ENCODE peak calls at places on chromosomes 11 and 22, in seven cellular contexts. R is stomach, C is A549, J is GM12891, P is gastrocnemius medialis, A is endothelial cell of umbilical vein, X is adrenal gland. S is an unnamed sample.

GRCh38 chr11:120682866-120683265 is 171.3 kb downstream of the GRIK4 start:
- DNase-seq in J (no peak), C (no peak), P (no peak), A (no peak), R (no peak), X (no peak), S (no peak)

GRCh38 chr11:123742778-123743177 is 1.3 kb upstream of the ZNF202 start:
- DNase-seq in C (no peak), X (no peak), P (no peak), R (no peak), A (no peak), J (no peak), S (no peak)

GRCh38 chr11:112352907-112353306 is 92.2 kb upstream of the PLET1 start:
- DNase-seq in X (no peak), J (no peak), C (no peak), P (no peak), A (no peak), R (no peak), S (no peak)

GRCh38 chr11:1086171-1087102 is 11.8 kb downstream of the MUC2 start:
- DNase-seq in J (no peak), C (no peak), A (no peak), X (no peak), P (no peak), R (peak; percentile 35), S (no peak)

GRCh38 chr11:15603208-15603607 is 488.5 kb downstream of the INSC start:
- DNase-seq in X (no peak), C (no peak), J (no peak), R (no peak), P (peak; percentile 13), A (no peak), S (no peak)

GRCh38 chr11:67490727-67491065 is 7.9 kb downstream of the AIP start:
- DNase-seq in A (no peak), X (no peak), P (no peak), C (no peak), R (no peak), J (peak; percentile 9), S (no peak)

GRCh38 chr11:44047931-44048431 is at the start of gene ACCSL:
- DNase-seq in A (no peak), J (no peak), R (no peak), X (no peak), P (no peak), C (no peak), S (no peak)

GRCh38 chr11:95693298-95693697 is 96.3 kb downstream of the FAM76B start:
- DNase-seq in P (no peak), C (no peak), J (no peak), X (no peak), R (no peak), A (no peak), S (no peak)

GRCh38 chr11:130771708-130772107 is 144.6 kb downstream of the SNX19 start:
- DNase-seq in A (no peak), J (no peak), X (no peak), R (no peak), C (no peak), P (peak; percentile 34), S (no peak)

GRCh38 chr11:128695539-128696221 is 1.8 kb downstream of the FLI1 start:
- DNase-seq in C (no peak), R (no peak), A (no peak), P (no peak), J (no peak), X (peak; percentile 66), S (no peak)

GRCh38 chr11:32430586-32431357 is 4.6 kb downstream of the WT1 start:
- DNase-seq in R (no peak), P (no peak), C (no peak), A (no peak), X (no peak), J (no peak), S (no peak)

GRCh38 chr11:34332524-34332923 is 25.3 kb downstream of the ABTB2 start:
- DNase-seq in A (no peak), R (no peak), X (no peak), J (no peak), C (no peak), P (no peak), S (no peak)

GRCh38 chr11:27839226-27839913 is 139.1 kb upstream of the BDNF start:
- DNase-seq in P (no peak), X (no peak), A (peak; percentile 29), C (peak; percentile 21), R (no peak), J (no peak), S (no peak)

GRCh38 chr11:110716361-110716760 is 4.1 kb upstream of the ARHGAP20 start:
- DNase-seq in J (no peak), C (no peak), X (no peak), A (no peak), R (no peak), P (no peak), S (no peak)

DNA sequence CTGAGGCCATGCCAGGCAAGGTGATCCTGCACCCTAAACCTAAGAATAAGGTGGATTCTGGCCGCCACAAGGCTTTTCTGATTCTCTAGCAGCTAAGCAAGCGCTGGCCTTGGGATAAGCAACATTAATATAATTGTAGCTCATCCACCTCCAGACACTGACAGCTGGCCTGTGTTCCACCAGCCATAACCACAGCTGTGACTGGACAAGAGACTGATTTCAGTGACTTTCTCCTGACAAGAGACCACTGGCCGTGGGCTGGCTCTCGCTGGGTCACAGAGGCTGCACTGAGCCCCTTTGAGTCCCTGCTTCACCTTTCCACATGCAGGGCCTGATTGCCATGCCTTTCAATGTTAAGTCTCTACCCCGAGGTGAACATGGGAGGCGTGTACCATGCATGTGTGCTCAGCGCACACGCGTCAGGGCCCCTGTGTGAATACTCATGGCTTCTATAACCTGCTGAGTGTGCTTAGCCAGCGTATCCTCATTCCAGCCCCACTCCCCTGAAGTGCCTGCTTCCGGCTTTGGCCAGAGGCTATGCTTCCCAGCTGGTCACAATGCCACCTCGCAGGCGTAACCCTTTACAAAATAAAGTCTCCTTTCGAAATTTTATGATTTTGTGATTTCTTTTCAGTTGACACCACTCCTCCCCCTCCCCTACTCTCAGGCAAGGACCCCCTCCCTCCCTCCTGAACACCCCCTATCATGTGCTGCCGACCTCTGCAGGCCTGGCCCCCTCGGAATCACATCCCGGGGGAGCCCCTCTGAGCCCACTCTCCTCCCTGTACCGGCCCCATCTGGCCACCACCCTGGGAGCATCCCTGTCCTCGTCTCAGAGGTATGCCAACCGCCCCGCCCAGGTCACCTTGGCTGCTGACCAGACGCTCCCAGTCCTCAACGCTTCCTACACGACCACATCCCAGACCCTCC is 128.1 kb downstream of the CTTN start:
- DNase-seq in P (no peak), J (no peak), X (no peak), A (no peak), R (no peak), C (no peak), S (no peak)
- TF ChIP-seq POLR2A in P (no peak), J (no peak), X (no peak), A (no peak), R (no peak), C (no peak), S (no peak)

DNA sequence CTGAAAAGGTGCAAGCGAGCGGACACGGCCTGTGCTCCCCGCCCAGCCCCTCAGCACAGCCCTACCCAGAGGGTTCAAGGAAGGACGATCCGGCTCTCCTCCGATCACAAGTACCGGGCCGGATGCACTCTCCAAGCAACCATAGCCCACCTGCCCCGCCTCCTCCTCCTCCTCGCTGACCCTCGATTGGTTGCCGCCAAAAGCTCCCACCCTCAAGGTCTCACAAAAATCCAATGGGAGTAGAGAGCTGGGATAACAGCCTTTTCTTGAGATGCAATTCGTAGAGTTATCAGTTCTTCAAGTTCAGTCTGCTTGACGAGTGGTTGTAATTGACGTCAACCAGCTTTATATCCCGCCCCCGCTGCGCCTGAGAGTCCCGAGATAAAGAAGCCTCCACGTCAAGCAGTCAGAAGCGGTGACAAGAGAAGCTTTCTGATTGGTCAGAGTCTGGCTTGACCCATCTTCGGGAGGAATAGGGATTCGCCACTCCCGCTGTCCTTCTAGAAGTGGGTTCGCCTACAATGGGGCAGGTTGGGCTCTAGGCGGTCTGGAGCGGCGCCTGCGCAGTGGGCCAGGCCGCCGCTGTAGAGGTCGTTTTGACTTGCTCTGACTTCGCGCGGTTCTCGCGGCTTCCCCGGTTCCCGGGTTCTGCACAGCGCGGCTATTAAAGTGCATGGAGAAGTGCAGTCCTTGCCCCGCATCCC is at the start of gene IFT27:
- DNase-seq in P (peak; percentile 100), C (peak; percentile 99), X (peak; percentile 100), J (peak; percentile 96), A (peak; percentile 100), R (peak; percentile 99), S (peak; percentile 91)
- TF ChIP-seq POLR2A in P (peak; percentile 34), C (peak; percentile 66), X (peak; percentile 59), J (no peak), A (peak; percentile 61), R (no peak), S (peak; percentile 61)

GRCh38 chr22:29072979-29073617 is at the start of gene KREMEN1:
- DNase-seq in P (no peak), X (no peak), R (no peak), C (no peak), J (no peak), A (no peak), S (no peak)
- TF ChIP-seq POLR2A in P (peak; percentile 14), X (peak; percentile 37), R (no peak), C (no peak), J (no peak), A (no peak), S (no peak)

GRCh38 chr22:49966041-49966715 is 5.6 kb downstream of the PIM3 start:
- DNase-seq in X (no peak), P (peak; percentile 39), J (no peak), C (no peak), A (no peak), R (peak; percentile 47), S (no peak)

GRCh38 chr22:49964493-49965290 is 4.1 kb downstream of the PIM3 start:
- DNase-seq in P (peak; percentile 30), C (no peak), J (no peak), R (peak; percentile 28), A (no peak), X (no peak), S (no peak)

GRCh38 chr22:49966716-49967332 is 6.3 kb downstream of the PIM3 start:
- DNase-seq in R (peak; percentile 66), A (peak; percentile 24), J (no peak), P (peak; percentile 76), C (no peak), X (peak; percentile 84), S (no peak)

GRCh38 chr22:49964136-49964492 is 3.5 kb downstream of the PIM3 start:
- DNase-seq in X (peak; percentile 3), J (no peak), R (peak; percentile 26), A (no peak), C (no peak), P (peak; percentile 42), S (no peak)

GRCh38 chr22:49965291-49966040 is 4.9 kb downstream of the PIM3 start:
- DNase-seq in J (no peak), C (no peak), P (peak; percentile 44), R (peak; percentile 31), A (no peak), X (no peak), S (no peak)
- TF ChIP-seq POLR2A in J (no peak), C (no peak), P (no peak), R (no peak), A (peak; percentile 68), X (no peak), S (no peak)

S was measured in H54.